ENCODE peak calls at places on chromosomes 7 and 10, in five cellular contexts. Y is IMR-90, W is neuronal stem cell, V is H1, Z is H9. M is an unnamed sample.

GRCh38 chr7:54991341-54991740 is 27.5 kb upstream of the EGFR start:
- DNase-seq in Y (no peak), W (no peak), V (no peak), Z (no peak), M (no peak)

GRCh38 chr10:62610649-62611229 is 193.8 kb upstream of the ADO start:
- DNase-seq in Y (peak), W (peak), V (peak), Z (peak), M (no peak)

GRCh38 chr7:101518348-101518747 is 110.7 kb downstream of the MYL10 start:
- DNase-seq in Y (peak), W (no peak), V (no peak), Z (no peak), M (no peak)

GRCh38 chr7:983182-984071 is 446 bp downstream of the CYP2W1 start:
- DNase-seq in Y (no peak), W (no peak), V (no peak), Z (no peak), M (no peak)

GRCh38 chr7:77258014-77258413 is 58.4 kb upstream of the FGL2 start:
- DNase-seq in Y (peak), W (no peak), V (no peak), Z (no peak), M (no peak)

GRCh38 chr7:142873281-142873784 is 12.2 kb downstream of the TRPV6 start:
- DNase-seq in Y (no peak), W (no peak), V (peak), Z (peak), M (peak)

GRCh38 chr10:69223028-69223342 is 2.9 kb downstream of the HKDC1 start:
- DNase-seq in Y (no peak), W (no peak), V (no peak), Z (no peak), M (no peak)

GRCh38 chr10:106506509-106507265 is 657.8 kb downstream of the SORCS1 start:
- DNase-seq in Y (peak), W (no peak), V (no peak), Z (no peak), M (no peak)

GRCh38 chr7:46763348-46763747 is 818.6 kb downstream of the TNS3 start:
- DNase-seq in Y (no peak), W (no peak), V (no peak), Z (no peak), M (no peak)

GRCh38 chr7:130419652-130420051 is 21.2 kb downstream of the CEP41 start:
- DNase-seq in Y (peak), W (no peak), V (no peak), Z (no peak), M (no peak)
- H3K18ac ChIP-seq in Y (no peak), W (peak), V (no peak), Z (no peak), M (peak)

GRCh38 chr10:26860542-26861325 is at the start of gene ABI1:
- DNase-seq in Y (peak), W (peak), V (peak), Z (peak), M (peak)
- H3K14ac ChIP-seq in Y (peak), W (peak), V (no peak), Z (peak), M (peak)

DNA sequence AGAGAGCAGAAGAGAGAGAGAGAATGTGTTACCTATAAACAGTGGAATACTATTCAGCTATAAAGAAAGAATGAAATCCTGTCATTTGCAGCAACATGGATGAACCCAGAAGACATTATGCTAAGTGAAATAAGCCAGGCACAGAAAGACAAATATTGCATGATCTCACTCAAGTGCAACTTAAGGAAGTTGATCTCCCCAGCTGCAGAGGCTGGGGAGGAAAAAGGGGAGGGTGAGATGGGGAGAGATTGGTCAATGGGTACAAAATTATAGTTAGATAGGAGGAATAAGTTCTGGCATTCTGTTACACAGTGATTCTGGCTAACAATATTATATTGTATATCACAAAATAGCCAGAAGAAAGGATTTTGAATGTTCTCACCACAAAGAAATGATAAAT is 11.2 kb upstream of the JAZF1 start:
- DNase-seq in Y (no peak), W (no peak), V (no peak), Z (no peak), M (no peak)
- H3K4me2 ChIP-seq in Y (no peak), W (no peak), V (no peak), Z (no peak), M (no peak)

GRCh38 chr10:90418869-90419652 is 438.8 kb downstream of the HTR7 start:
- DNase-seq in Y (peak), W (no peak), V (no peak), Z (no peak), M (peak)
- H3K18ac ChIP-seq in Y (peak), W (no peak), V (no peak), Z (no peak), M (no peak)

DNA sequence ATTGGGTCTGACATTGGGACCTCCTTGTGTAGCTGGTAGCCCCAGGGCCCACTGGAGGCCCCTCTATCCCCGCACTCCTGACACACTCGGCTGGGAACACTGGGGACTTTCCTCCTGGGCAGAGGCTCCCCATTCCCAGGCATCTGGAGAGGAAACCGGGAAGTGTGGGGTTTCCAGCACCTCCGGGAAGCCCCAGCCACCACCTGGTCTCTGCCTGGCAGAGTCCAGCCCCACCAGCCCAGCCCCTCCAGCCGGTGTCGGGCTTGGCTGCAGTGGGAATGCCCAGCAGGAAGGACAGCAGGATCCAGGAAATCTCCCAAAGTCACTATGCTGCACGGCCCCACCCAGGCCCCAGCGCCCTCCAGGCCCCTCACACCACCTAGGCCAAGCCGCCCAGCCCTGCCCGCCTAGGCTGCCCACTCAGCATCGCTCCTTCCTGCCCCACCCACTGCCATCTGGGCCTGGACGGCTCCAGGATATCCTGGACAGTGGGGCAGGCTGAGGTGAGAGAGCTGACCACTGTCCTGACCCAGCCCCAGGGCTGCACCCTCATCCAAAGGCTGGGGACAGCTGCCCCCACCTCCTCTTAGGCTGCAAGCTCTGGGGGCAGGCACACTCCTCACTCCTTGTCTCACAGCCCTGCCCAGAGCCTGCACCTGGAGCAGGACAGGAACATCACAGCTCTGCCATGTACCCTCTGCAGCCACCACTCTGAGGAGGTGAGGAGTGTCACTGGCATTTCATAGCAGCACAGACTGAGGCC is 11.8 kb downstream of the RASGEF1A start:
- DNase-seq in Y (no peak), W (no peak), V (no peak), Z (no peak), M (no peak)
- H3K14ac ChIP-seq in Y (no peak), W (no peak), V (no peak), Z (no peak), M (no peak)

GRCh38 chr10:124006526-124006925 is 86.9 kb downstream of the CHST15 start:
- DNase-seq in Y (no peak), W (no peak), V (no peak), Z (peak), M (no peak)

GRCh38 chr10:124007773-124008145 is 85.6 kb downstream of the CHST15 start:
- DNase-seq in Y (no peak), W (no peak), V (no peak), Z (no peak), M (no peak)

GRCh38 chr10:124005991-124006392 is 87.4 kb downstream of the CHST15 start:
- DNase-seq in Y (no peak), W (no peak), V (no peak), Z (no peak), M (no peak)

GRCh38 chr10:124008187-124008970 is 85.0 kb downstream of the CHST15 start:
- DNase-seq in Y (no peak), W (no peak), V (no peak), Z (no peak), M (no peak)

DNA sequence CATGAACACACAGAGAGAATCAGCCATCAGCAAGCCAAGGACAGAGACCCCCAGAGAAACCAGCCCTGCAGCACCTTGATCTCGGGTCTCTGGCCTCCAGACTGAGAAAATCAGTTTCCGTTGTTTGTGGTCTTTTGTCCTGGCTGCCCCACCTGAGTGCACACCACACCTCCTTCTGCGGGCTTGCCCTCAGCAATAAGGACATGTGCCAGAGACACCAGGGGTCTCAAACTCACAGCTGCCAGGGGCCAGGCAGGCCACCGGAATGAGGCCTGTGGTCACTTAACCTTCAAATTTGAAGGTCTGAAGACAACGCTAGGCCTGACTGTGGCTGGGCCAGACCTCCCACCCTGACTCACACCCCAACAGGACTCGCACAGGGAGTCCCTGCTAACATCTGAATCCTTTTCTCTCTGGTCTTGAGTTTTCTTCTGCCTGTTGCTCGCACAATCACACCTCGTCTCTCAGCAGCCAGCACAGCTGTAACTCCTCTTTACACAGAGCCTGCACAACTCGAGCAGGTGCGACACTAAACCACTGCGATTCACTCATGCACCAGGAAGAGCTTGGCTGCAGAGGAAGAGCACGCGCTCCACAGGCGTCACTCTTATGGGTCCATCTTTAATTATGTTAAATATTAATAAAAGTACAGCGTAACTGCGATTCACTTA is 86.2 kb downstream of the CHST15 start:
- DNase-seq in Y (no peak), W (no peak), V (no peak), Z (peak), M (no peak)
- H3K4me2 ChIP-seq in Y (no peak), W (no peak), V (no peak), Z (no peak), M (no peak)

DNA sequence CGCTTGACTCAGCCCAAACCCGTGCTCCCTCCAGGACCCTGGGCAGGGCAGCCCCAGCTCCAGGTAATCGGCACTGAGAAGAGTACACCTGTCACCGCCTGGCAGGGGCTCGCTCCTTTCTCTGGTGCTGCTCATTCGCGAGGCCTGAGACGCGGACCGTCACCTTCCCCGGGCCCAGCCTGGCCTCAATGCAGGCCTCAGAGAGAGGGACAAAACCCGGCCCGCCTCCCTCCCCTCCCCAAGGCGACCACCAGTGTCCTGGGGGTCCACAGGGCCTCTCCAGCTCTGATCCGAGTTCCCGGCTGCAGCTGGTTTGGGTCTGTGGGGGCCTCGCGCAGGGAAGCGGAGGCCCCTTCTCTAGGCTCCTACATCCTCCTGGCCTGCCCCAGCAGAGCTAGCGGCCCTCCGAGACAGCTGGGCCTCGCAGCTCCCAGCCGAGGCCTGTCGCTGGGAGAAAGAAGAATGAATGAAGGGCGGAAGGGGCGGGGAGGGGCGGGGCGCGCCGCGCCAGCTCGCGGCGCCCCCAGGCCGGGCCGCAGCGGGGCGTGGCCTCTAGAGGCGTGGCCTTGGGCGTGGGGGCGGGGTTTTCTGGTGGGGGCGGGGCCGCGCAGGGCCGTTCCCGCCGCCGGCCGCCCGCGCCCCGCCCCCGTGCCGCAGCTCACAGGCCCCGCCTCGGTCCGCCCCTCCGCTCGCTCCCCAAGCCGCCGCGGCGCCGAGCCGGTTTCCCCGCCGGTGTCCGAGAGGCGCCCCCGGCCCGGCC is at the start of gene LIMK1:
- DNase-seq in Y (peak), W (peak), V (peak), Z (peak), M (peak)
- H3K18ac ChIP-seq in Y (peak), W (peak), V (peak), Z (peak), M (peak)

M was measured in trophoblast cell.